ENCODE peak calls at places on chromosomes 11 and 22, in five cellular contexts. M is AG04450; J is stimulated activated CD4-positive, alpha-beta T cell treated with anti-CD3 and anti-CD28 coated beads, Interleukin-4, amount 100 ng/mL, for 24 hours; U is SW480; T is ELR. C is an unnamed sample.

GRCh38 chr11:65489706-65490310 is 9.0 kb upstream of the MALAT1 start:
- DNase-seq in T (peak), J (no peak), U (no peak), M (no peak), C (no peak)

GRCh38 chr22:19819209-19819910 is 35.3 kb downstream of the GNB1L start:
- DNase-seq in M (no peak), T (no peak), J (no peak), U (no peak), C (no peak)

GRCh38 chr11:10205928-10206327 is 88.1 kb downstream of the SBF2 start:
- DNase-seq in T (no peak), M (no peak), U (no peak), J (no peak), C (no peak)

GRCh38 chr11:120594746-120595145 is 83.2 kb downstream of the GRIK4 start:
- DNase-seq in T (no peak), U (peak), M (no peak), J (no peak), C (no peak)

GRCh38 chr11:11976476-11977187 is 31.8 kb downstream of the DKK3 start:
- DNase-seq in J (no peak), T (peak), U (no peak), M (no peak), C (no peak)

GRCh38 chr22:33357894-33358440 is 299.8 kb upstream of the SYN3 start:
- DNase-seq in U (no peak), T (no peak), J (no peak), M (no peak), C (no peak)

GRCh38 chr22:29443861-29444431 is 5.6 kb downstream of the RFPL1 start:
- DNase-seq in M (no peak), J (no peak), U (no peak), T (no peak), C (no peak)

GRCh38 chr22:41237707-41238569 is 2.8 kb downstream of the CHADL start:
- DNase-seq in M (no peak), T (peak), J (peak), U (peak), C (no peak)

GRCh38 chr11:59144096-59144495 is 1.4 kb downstream of the FAM111A start:
- DNase-seq in T (peak), U (peak), M (no peak), J (no peak), C (no peak)

GRCh38 chr11:72568861-72569260 is 105.4 kb downstream of the PDE2A start:
- DNase-seq in T (peak), U (no peak), M (no peak), J (no peak), C (no peak)

GRCh38 chr11:77118086-77118485 is 10.0 kb upstream of the MYO7A start:
- DNase-seq in J (no peak), U (no peak), M (no peak), T (no peak), C (no peak)

C was measured in HCT116.